ENCODE peak calls at places on chromosome 17, in eight cellular contexts. Z is activated CD4-positive, alpha-beta T cell treated with anti-CD3 and anti-CD28 coated beads, Interleukin-2, amount 50 U/mL, for 4 hours; U is Calu3; N is left lung; Y is HT1080; R is esophagus squamous epithelium; B is cerebellar cortex; O is stimulated activated CD4-positive, alpha-beta T cell treated with anti-CD3 and anti-CD28 coated beads, Interleukin-4, amount 100 ng/mL, for 48 hours. P is an unnamed sample.

GRCh38 chr17:48550313-48551205 is 5.7 kb upstream of the HOXB2 start:
- DNase-seq in U (peak), Y (no peak), Z (no peak), R (no peak), B (no peak), O (no peak), N (no peak), P (no peak)

GRCh38 chr17:78252111-78252634 is 20.7 kb downstream of the TMEM235 start:
- DNase-seq in R (no peak), O (no peak), Y (no peak), U (no peak), Z (peak), N (no peak), B (no peak), P (no peak)

GRCh38 chr17:80795737-80796136 is 195.9 kb upstream of the CHMP6 start:
- DNase-seq in B (peak), N (peak), O (no peak), Z (no peak), Y (no peak), U (no peak), R (no peak), P (no peak)

GRCh38 chr17:43608313-43608712 is 53.4 kb downstream of the MEOX1 start:
- DNase-seq in B (no peak), Z (no peak), U (no peak), O (peak), N (no peak), Y (peak), R (no peak), P (no peak)

GRCh38 chr17:43085489-43085888 is 39.7 kb downstream of the BRCA1 start:
- DNase-seq in N (no peak), Y (no peak), B (no peak), U (no peak), Z (no peak), R (no peak), O (no peak), P (no peak)

GRCh38 chr17:53420035-53420641 is 402.6 kb upstream of the KIF2B start:
- DNase-seq in R (no peak), O (no peak), B (no peak), U (no peak), Z (no peak), N (no peak), Y (peak), P (no peak)

GRCh38 chr17:29155235-29155965 is 24.8 kb downstream of the MYO18A start:
- DNase-seq in O (peak), U (peak), Y (peak), B (no peak), R (no peak), N (peak), Z (peak), P (no peak)

GRCh38 chr17:332558-333322 is 19.9 kb downstream of the RPH3AL start:
- DNase-seq in N (no peak), Z (no peak), U (no peak), Y (no peak), R (no peak), B (no peak), O (no peak), P (no peak)

GRCh38 chr17:41052594-41052993 is 2.4 kb downstream of the KRTAP2-2 start:
- DNase-seq in Y (no peak), B (no peak), Z (no peak), O (no peak), U (no peak), N (no peak), R (no peak), P (no peak)

GRCh38 chr17:49616086-49616485 is 40.4 kb downstream of the NXPH3 start:
- DNase-seq in Y (no peak), B (no peak), U (no peak), R (no peak), O (no peak), Z (no peak), N (no peak), P (no peak)